ENCODE peak calls at places on chromosome 19, in nine cellular contexts. R is pancreas; H is neural progenitor cell; B is fibroblast of lung; K is CD8-positive, alpha-beta memory T cell; Y is psoas muscle; C is GM23338; G is mammary epithelial cell; M is heart left ventricle. D is an unnamed sample.

GRCh38 chr19:51761696-51762095 is 716 bp downstream of the FPR2 start:
- DNase-seq in R (no peak), H (no peak), B (no peak), K (no peak), Y (no peak), C (no peak), G (no peak), M (no peak), D (no peak)

GRCh38 chr19:12550951-12551832 is at the start of gene ZNF564:
- DNase-seq in R (peak; percentile 96), H (peak; percentile 98), B (peak; percentile 98), K (peak; percentile 97), Y (peak; percentile 94), C (peak; percentile 100), G (peak; percentile 97), M (peak; percentile 93), D (peak; percentile 97)

GRCh38 chr19:45496349-45496953 is 396 bp downstream of the RTN2 start:
- DNase-seq in R (peak; percentile 46), H (peak; percentile 90), B (no peak), K (peak; percentile 62), Y (peak; percentile 49), C (peak; percentile 86), G (no peak), M (peak; percentile 81), D (no peak)

GRCh38 chr19:19627442-19627715 is 641 bp downstream of the LPAR2 start:
- DNase-seq in R (no peak), H (no peak), B (no peak), K (peak; percentile 45), Y (no peak), C (no peak), G (no peak), M (no peak), D (no peak)

GRCh38 chr19:48553676-48554384 is 1.9 kb downstream of the SULT2B1 start:
- DNase-seq in R (peak; percentile 44), H (peak; percentile 48), B (peak; percentile 77), K (no peak), Y (peak; percentile 33), C (peak; percentile 61), G (peak; percentile 44), M (no peak), D (no peak)

GRCh38 chr19:14495678-14496028 is 274 bp downstream of the GIPC1 start:
- DNase-seq in R (no peak), H (no peak), B (no peak), K (no peak), Y (no peak), C (no peak), G (no peak), M (no peak), D (no peak)

GRCh38 chr19:30570194-30570593 is 198.0 kb downstream of the ZNF536 start:
- DNase-seq in R (no peak), H (no peak), B (no peak), K (no peak), Y (no peak), C (no peak), G (no peak), M (no peak), D (peak; percentile 47)

GRCh38 chr19:17220207-17220758 is 5.1 kb downstream of the USE1 start:
- DNase-seq in R (no peak), H (no peak), B (peak; percentile 84), K (no peak), Y (peak; percentile 49), C (no peak), G (no peak), M (no peak), D (no peak)

GRCh38 chr19:55605637-55606470 is at the start of gene ZNF865:
- DNase-seq in R (peak; percentile 66), H (peak; percentile 92), B (peak; percentile 84), K (peak; percentile 73), Y (peak; percentile 70), C (peak; percentile 94), G (peak; percentile 84), M (peak; percentile 72), D (peak; percentile 85)

GRCh38 chr19:30231408-30232318 is 140.5 kb upstream of the ZNF536 start:
- DNase-seq in R (no peak), H (no peak), B (no peak), K (no peak), Y (no peak), C (no peak), G (no peak), M (no peak), D (no peak)

GRCh38 chr19:21482863-21483276 is 22.5 kb upstream of the ZNF429 start:
- DNase-seq in R (peak; percentile 42), H (peak; percentile 26), B (peak; percentile 48), K (peak; percentile 21), Y (peak; percentile 49), C (peak; percentile 83), G (no peak), M (peak; percentile 80), D (no peak)

DNA sequence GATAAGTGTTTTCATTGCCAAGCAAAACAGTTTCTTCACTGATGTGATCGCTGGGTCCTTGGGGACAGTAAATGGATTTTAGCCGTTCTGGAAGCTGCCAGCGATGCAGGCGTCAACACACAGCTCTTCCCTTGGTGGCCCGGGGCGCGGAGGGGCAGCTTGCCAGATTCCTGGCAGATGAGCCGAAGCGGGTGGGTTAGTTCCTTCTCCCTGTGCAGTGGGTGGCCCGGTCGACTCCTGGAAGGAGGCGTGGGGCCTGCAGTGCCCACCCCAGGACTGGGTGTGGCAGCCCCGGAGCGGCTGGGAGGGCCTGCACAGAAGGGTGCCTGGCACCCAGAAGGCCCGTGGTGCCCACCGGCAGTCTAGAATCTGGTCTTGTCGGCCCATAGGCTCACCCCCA is 69.0 kb downstream of the KDM4B start:
- DNase-seq in R (no peak), H (no peak), B (no peak), K (no peak), Y (no peak), C (no peak), G (no peak), M (no peak), D (no peak)
- H3K4me1 ChIP-seq in R (no peaks in the 10 kb centered on the region), H (peaks cover 5% of the 10 kb centered on the region), B (peaks cover 8% of the 10 kb centered on the region), K (no peaks in the 10 kb centered on the region), Y (peaks cover 43% of the 10 kb centered on the region), C (no peaks in the 10 kb centered on the region), G (peaks cover 24% of the 10 kb centered on the region), M (peaks cover 39% of the 10 kb centered on the region), D (peaks cover 31% of the 10 kb centered on the region)

GRCh38 chr19:35551091-35551810 is 5.8 kb downstream of the TMEM147 start:
- DNase-seq in R (no peak), H (no peak), B (no peak), K (no peak), Y (no peak), C (no peak), G (no peak), M (no peak), D (no peak)

GRCh38 chr19:35549879-35550523 is 4.6 kb downstream of the TMEM147 start:
- DNase-seq in R (peak; percentile 86), H (no peak), B (no peak), K (no peak), Y (no peak), C (no peak), G (no peak), M (no peak), D (no peak)

GRCh38 chr19:35545855-35546381 is 492 bp downstream of the TMEM147 start:
- DNase-seq in R (no peak), H (no peak), B (peak; percentile 3), K (no peak), Y (peak; percentile 47), C (peak; percentile 63), G (peak; percentile 29), M (no peak), D (no peak)

GRCh38 chr19:35546532-35546931 is 1.1 kb downstream of the TMEM147 start:
- DNase-seq in R (no peak), H (no peak), B (no peak), K (no peak), Y (no peak), C (no peak), G (no peak), M (no peak), D (no peak)

GRCh38 chr19:35549174-35549788 is 3.9 kb downstream of the TMEM147 start:
- DNase-seq in R (peak; percentile 67), H (peak; percentile 91), B (peak; percentile 70), K (peak; percentile 61), Y (no peak), C (peak; percentile 98), G (peak; percentile 58), M (no peak), D (no peak)
- H3K4me1 ChIP-seq in R (peaks cover 4% of the 10 kb centered on the region), H (peaks cover 11% of the 10 kb centered on the region), B (peaks cover 5% of the 10 kb centered on the region), K (peaks cover 19% of the 10 kb centered on the region), Y (peaks cover 23% of the 10 kb centered on the region), C (peaks cover 11% of the 10 kb centered on the region), G (peaks cover 7% of the 10 kb centered on the region), M (peaks cover 25% of the 10 kb centered on the region), D (peaks cover 30% of the 10 kb centered on the region)

GRCh38 chr19:2171349-2172145 is 7.8 kb downstream of the DOT1L start:
- DNase-seq in R (peak; percentile 58), H (peak; percentile 45), B (peak; percentile 55), K (peak; percentile 72), Y (peak; percentile 41), C (peak; percentile 72), G (no peak), M (no peak), D (no peak)
- H3K4me1 ChIP-seq in R (peaks cover 60% of the 10 kb centered on the region), H (peaks cover 33% of the 10 kb centered on the region), B (peaks cover 40% of the 10 kb centered on the region), K (peaks cover 34% of the 10 kb centered on the region), Y (peaks cover 71% of the 10 kb centered on the region), C (peaks cover 19% of the 10 kb centered on the region), G (peaks cover 37% of the 10 kb centered on the region), M (peaks cover 75% of the 10 kb centered on the region), D (peaks cover 52% of the 10 kb centered on the region)

DNA sequence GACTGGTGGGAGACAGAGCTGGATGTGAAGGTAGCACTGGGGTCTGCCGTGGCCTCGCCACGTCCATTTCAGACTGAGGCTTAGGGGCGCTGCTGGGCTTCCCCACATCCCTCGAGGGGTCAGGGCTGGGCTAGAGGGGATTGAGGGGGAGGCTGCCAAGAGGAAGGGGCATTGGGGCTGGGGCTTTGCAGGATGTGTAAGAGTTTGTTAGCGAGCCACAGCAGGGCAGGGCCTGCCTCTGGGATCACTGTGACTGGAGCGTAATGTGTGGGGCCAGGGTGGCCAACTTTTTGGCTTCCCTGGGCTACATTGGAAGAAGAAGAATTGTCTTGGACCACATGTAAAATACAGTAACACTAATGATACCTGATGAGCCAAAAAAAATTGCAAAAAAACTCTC is 14.1 kb downstream of the ARID3A start:
- DNase-seq in R (no peak), H (no peak), B (no peak), K (no peak), Y (no peak), C (no peak), G (no peak), M (peak; percentile 6), D (no peak)
- H3K4me1 ChIP-seq in R (peaks cover 22% of the 10 kb centered on the region), H (no peaks in the 10 kb centered on the region), B (peaks cover 18% of the 10 kb centered on the region), K (peaks cover 13% of the 10 kb centered on the region), Y (peaks cover 16% of the 10 kb centered on the region), C (no peaks in the 10 kb centered on the region), G (peaks cover 20% of the 10 kb centered on the region), M (peaks cover 11% of the 10 kb centered on the region), D (no peaks in the 10 kb centered on the region)

DNA sequence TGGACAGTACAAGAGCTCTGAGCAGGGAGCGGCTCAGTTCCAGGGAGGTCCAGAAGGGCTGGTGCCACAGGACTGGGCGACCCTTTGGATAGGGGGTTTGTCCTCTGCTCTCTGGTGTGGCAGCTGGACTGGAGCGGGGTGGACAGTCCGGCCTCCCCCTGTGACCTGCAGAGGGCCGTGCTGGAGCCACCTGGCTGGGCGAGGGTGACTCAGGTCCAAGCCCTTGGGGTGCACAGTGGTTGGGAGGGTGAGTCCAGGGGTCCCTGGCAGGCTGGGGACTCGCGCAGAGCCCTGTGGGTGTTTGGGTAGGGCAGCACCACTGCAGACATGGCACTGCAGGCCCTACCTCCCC is 7.2 kb downstream of the SSBP4 start:
- DNase-seq in R (no peak), H (no peak), B (no peak), K (no peak), Y (no peak), C (no peak), G (no peak), M (no peak), D (no peak)
- H3K4me1 ChIP-seq in R (no peaks in the 10 kb centered on the region), H (peaks cover 45% of the 10 kb centered on the region), B (peaks cover 32% of the 10 kb centered on the region), K (peaks cover 58% of the 10 kb centered on the region), Y (peaks cover 48% of the 10 kb centered on the region), C (peaks cover 30% of the 10 kb centered on the region), G (peaks cover 6% of the 10 kb centered on the region), M (peaks cover 78% of the 10 kb centered on the region), D (peaks cover 49% of the 10 kb centered on the region)